ENCODE peak calls at places on chromosomes 11 and 22, in four cellular contexts. Z is K562, G is A549, H is HepG2. L is an unnamed sample.

GRCh38 chr22:50620861-50621490 is 7.0 kb downstream of the ARSA start:
- DNase-seq in H (peak), Z (no peak), G (no peak), L (no peak)

GRCh38 chr11:114624455-114625207 is 29.0 kb upstream of the NXPE4 start:
- DNase-seq in H (no peak), G (no peak), Z (no peak), L (no peak)

GRCh38 chr11:68694404-68695297 is 10.3 kb downstream of the GAL start:
- DNase-seq in G (no peak), H (no peak), Z (no peak), L (no peak)

GRCh38 chr22:24686280-24686679 is 83.3 kb downstream of the GGT1 start:
- DNase-seq in Z (no peak), G (no peak), H (no peak), L (no peak)

GRCh38 chr11:106137061-106137460 is 59.6 kb downstream of the AASDHPPT start:
- DNase-seq in H (no peak), Z (no peak), G (no peak), L (no peak)

GRCh38 chr11:70895061-70895670 is 357.2 kb downstream of the SHANK2 start:
- DNase-seq in Z (no peak), H (no peak), G (no peak), L (no peak)

GRCh38 chr22:28992565-28993326 is 68.9 kb downstream of the C22orf31 start:
- DNase-seq in H (no peak), Z (no peak), G (no peak), L (no peak)

GRCh38 chr11:73234403-73235181 is 16.5 kb downstream of the P2RY2 start:
- DNase-seq in Z (no peak), H (no peak), G (no peak), L (no peak)

GRCh38 chr11:101127348-101127698 is 2.3 kb downstream of the PGR start:
- DNase-seq in H (no peak), G (no peak), Z (peak), L (peak)

GRCh38 chr11:69490516-69490915 is 9.1 kb downstream of the LINC01488 start:
- DNase-seq in Z (no peak), G (no peak), H (no peak), L (no peak)

GRCh38 chr22:37457093-37457893 is 28.9 kb downstream of the MFNG start:
- DNase-seq in H (peak), G (peak), Z (peak), L (peak)

GRCh38 chr22:20026204-20026908 is 5.4 kb downstream of the TANGO2 start:
- DNase-seq in Z (no peak), H (no peak), G (no peak), L (no peak)

GRCh38 chr11:116828632-116829524 is 829 bp upstream of the APOC3 start:
- DNase-seq in G (no peak), Z (peak), H (peak), L (no peak)

GRCh38 chr22:38578505-38578904 is 8.5 kb upstream of the DMC1 start:
- DNase-seq in G (no peak), Z (no peak), H (no peak), L (no peak)

GRCh38 chr11:9273430-9274336 is 8.5 kb upstream of the DENND5A start:
- DNase-seq in H (no peak), Z (no peak), G (no peak), L (no peak)

GRCh38 chr11:118914178-118914918 is 11.4 kb downstream of the BCL9L start:
- DNase-seq in Z (no peak), G (no peak), H (peak), L (no peak)

GRCh38 chr11:131859811-131860210 is 489.4 kb downstream of the NTM start:
- DNase-seq in Z (no peak), H (no peak), G (no peak), L (no peak)

GRCh38 chr11:93849751-93850584 is 450 bp downstream of the VSTM5 start:
- DNase-seq in Z (peak), H (no peak), G (no peak), L (no peak)
- TF ChIP-seq CHD2 in Z (no peak), H (no peak), G (no peak), L (no peak)

GRCh38 chr11:65194564-65194963 is 12.8 kb downstream of the CAPN1 start:
- DNase-seq in G (no peak), Z (no peak), H (no peak), L (no peak)
- TF ChIP-seq MAFK in G (no peak), Z (no peak), H (no peak), L (no peak)

GRCh38 chr11:123227763-123228488 is 32.9 kb upstream of the CLMP start:
- DNase-seq in G (no peak), Z (no peak), H (no peak), L (no peak)
- TF ChIP-seq CHD2 in G (no peak), Z (no peak), H (no peak), L (no peak)

DNA sequence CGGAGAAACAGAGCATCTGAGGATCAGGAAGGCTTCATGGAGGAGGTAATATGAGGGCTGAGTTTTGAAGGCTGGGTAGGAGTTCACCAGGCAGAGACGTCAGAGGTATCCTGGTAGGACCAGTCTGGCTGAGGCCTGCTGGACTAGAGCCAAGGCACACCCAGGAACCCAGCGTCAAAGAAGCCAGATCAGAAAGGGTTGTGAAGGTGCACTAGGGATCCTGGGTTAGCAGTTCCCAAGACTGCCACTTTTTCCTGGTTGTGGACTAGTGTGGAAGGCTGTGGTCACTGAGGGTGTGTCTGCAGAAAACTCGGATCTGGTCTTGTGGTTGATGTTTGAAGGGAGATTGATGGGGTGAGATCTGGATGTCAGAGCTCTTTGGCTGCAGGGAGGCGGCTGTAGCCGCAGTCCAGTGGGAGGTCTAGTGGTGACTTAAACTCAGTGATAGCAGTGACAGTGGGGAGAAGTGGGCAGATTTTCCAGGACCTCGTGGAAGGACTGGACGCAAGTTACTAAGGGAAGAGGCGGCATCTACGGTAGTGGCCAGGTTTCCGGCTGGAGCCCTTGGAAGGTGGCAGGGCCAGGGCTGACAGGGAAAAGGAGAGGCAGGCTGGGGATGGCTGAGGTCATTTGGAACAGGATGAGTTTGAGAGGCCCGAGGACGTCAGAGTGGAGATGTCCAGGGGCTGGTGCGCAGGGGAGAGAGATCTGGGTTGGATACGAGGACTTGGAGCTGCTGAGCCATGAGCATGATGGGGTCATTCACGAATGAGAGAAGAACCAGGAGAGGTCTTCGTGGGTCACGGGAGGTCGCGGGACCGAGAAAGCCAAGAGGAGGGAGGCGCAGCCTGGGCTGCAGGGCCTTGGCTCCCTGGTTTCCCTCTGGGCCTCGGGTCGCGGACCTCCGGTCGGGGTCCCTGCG is 10.9 kb downstream of the RELA start:
- DNase-seq in Z (peak), G (no peak), H (no peak), L (no peak)
- TF ChIP-seq MAFK in Z (no peak), G (no peak), H (no peak), L (no peak)

L was measured in H1.